ENCODE peak calls at places on chromosomes 11 and 22, in six cellular contexts. K, G, N, O, Y and C are unnamed samples.

GRCh38 chr11:64441127-64441526 is 82.2 kb downstream of the RPS6KA4 start:
- DNase-seq in K (no peak), G (no peak), N (no peak), O (no peak), Y (no peak), C (no peak)

GRCh38 chr11:123536690-123537437 is 106.8 kb downstream of the GRAMD1B start:
- DNase-seq in K (no peak), G (no peak), N (no peak), O (peak), Y (no peak), C (peak)

GRCh38 chr22:50136431-50137047 is 34.0 kb upstream of the PANX2 start:
- DNase-seq in K (no peak), G (no peak), N (no peak), O (peak), Y (no peak), C (no peak)

GRCh38 chr22:42641801-42642413 is 1.5 kb upstream of the ATP5MGL start:
- DNase-seq in K (no peak), G (no peak), N (no peak), O (no peak), Y (no peak), C (no peak)

GRCh38 chr11:72703281-72704008 is 29.2 kb upstream of the PDE2A start:
- DNase-seq in K (no peak), G (no peak), N (peak), O (peak), Y (peak), C (peak)

GRCh38 chr22:36641902-36642640 is 61.5 kb downstream of the CACNG2 start:
- DNase-seq in K (peak), G (no peak), N (no peak), O (peak), Y (peak), C (peak)

GRCh38 chr22:46196268-46196667 is 45.9 kb downstream of the PPARA start:
- DNase-seq in K (no peak), G (no peak), N (no peak), O (no peak), Y (no peak), C (no peak)

GRCh38 chr22:32422062-32422461 is 10.0 kb upstream of the RTCB start:
- DNase-seq in K (no peak), G (no peak), N (no peak), O (no peak), Y (no peak), C (no peak)

GRCh38 chr11:40188848-40189247 is 1270.6 kb downstream of the LRRC4C start:
- DNase-seq in K (no peak), G (no peak), N (no peak), O (no peak), Y (no peak), C (no peak)

GRCh38 chr22:30361916-30362631 is 5.3 kb downstream of the CCDC157 start:
- DNase-seq in K (no peak), G (no peak), N (no peak), O (no peak), Y (no peak), C (no peak)

GRCh38 chr11:34585870-34586654 is 34.8 kb upstream of the EHF start:
- DNase-seq in K (peak), G (peak), N (no peak), O (peak), Y (peak), C (peak)

GRCh38 chr11:91653091-91653754 is 571.4 kb upstream of the FAT3 start:
- DNase-seq in K (no peak), G (no peak), N (no peak), O (no peak), Y (no peak), C (no peak)

GRCh38 chr11:46408407-46408986 is 16.9 kb upstream of the CHRM4 start:
- DNase-seq in K (no peak), G (no peak), N (no peak), O (no peak), Y (no peak), C (no peak)

GRCh38 chr11:9651899-9652748 is 11.8 kb upstream of the SWAP70 start:
- DNase-seq in K (no peak), G (no peak), N (no peak), O (no peak), Y (no peak), C (no peak)

GRCh38 chr11:61967177-61967923 is at the start of gene FTH1:
- DNase-seq in K (peak), G (peak), N (peak), O (peak), Y (peak), C (peak)

GRCh38 chr11:44915621-44916020 is 35.1 kb downstream of the TP53I11 start:
- DNase-seq in K (no peak), G (no peak), N (no peak), O (no peak), Y (no peak), C (no peak)

GRCh38 chr11:113562576-113562975 is 87.4 kb upstream of the DRD2 start:
- DNase-seq in K (no peak), G (no peak), N (no peak), O (no peak), Y (no peak), C (no peak)

GRCh38 chr11:70141490-70142014 is 61.5 kb upstream of the FADD start:
- DNase-seq in K (no peak), G (no peak), N (no peak), O (no peak), Y (no peak), C (no peak)

GRCh38 chr11:110818032-110818687 is 105.9 kb upstream of the ARHGAP20 start:
- DNase-seq in K (no peak), G (no peak), N (no peak), O (peak), Y (no peak), C (no peak)

GRCh38 chr11:133291672-133292265 is 240.5 kb downstream of the OPCML start:
- DNase-seq in K (no peak), G (no peak), N (no peak), O (no peak), Y (no peak), C (no peak)

GRCh38 chr22:39173787-39174497 is 21.5 kb upstream of the CBX7 start:
- DNase-seq in K (no peak), G (no peak), N (no peak), O (peak), Y (no peak), C (no peak)

GRCh38 chr11:33802414-33802950 is 28.2 kb upstream of the FBXO3 start:
- DNase-seq in K (peak), G (peak), N (no peak), O (peak), Y (peak), C (peak)

GRCh38 chr11:60870733-60871377 is 3.5 kb downstream of the ZP1 start:
- DNase-seq in K (no peak), G (no peak), N (no peak), O (no peak), Y (no peak), C (no peak)

GRCh38 chr11:10930961-10931760 is 73.3 kb upstream of the ZBED5 start:
- DNase-seq in K (peak), G (peak), N (peak), O (peak), Y (peak), C (peak)